ENCODE peak calls at places on chromosomes 12 and 14, in eight cellular contexts. J is heart right ventricle; S is HAP-1; N is AG08395; Q is activated effector memory CD4-positive, alpha-beta T cell treated with Interleukin-2 at 50 U/mL for 16 hours; U is stimulated activated CD4-positive, alpha-beta T cell treated with anti-CD3 and anti-CD28 coated beads, TNF-alpha, amount 100 ng/mL, for 4 hours; T is RPMI8226; R is SK-MEL-5. I is an unnamed sample.

GRCh38 chr12:123767613-123768012 is 5.5 kb downstream of the DNAH10 start:
- DNase-seq in J (no peak), S (no peak), N (no peak), Q (no peak), U (no peak), T (peak), R (no peak), I (no peak)

GRCh38 chr12:29990971-29991370 is 207.2 kb upstream of the TMTC1 start:
- DNase-seq in J (no peak), S (no peak), N (no peak), Q (no peak), U (no peak), T (no peak), R (no peak), I (no peak)

GRCh38 chr12:117236456-117237001 is 46.3 kb upstream of the FBXO21 start:
- DNase-seq in J (peak), S (peak), N (peak), Q (peak), U (peak), T (peak), R (peak), I (peak)

GRCh38 chr12:45214739-45215418 is 1.0 kb upstream of the ANO6 start:
- DNase-seq in J (no peak), S (no peak), N (no peak), Q (no peak), U (no peak), T (no peak), R (peak), I (no peak)

GRCh38 chr12:50504798-50505385 is at the start of gene DIP2B:
- DNase-seq in J (peak), S (peak), N (peak), Q (peak), U (peak), T (peak), R (peak), I (peak)

GRCh38 chr12:123971770-123972447 is 722 bp downstream of the CCDC92 start:
- DNase-seq in J (peak), S (peak), N (no peak), Q (peak), U (peak), T (peak), R (peak), I (no peak)

GRCh38 chr12:52312086-52312485 is 9.1 kb downstream of the KRT83 start:
- DNase-seq in J (no peak), S (no peak), N (no peak), Q (no peak), U (no peak), T (no peak), R (no peak), I (no peak)

GRCh38 chr12:5177096-5177495 is 133.4 kb downstream of the KCNA5 start:
- DNase-seq in J (no peak), S (no peak), N (no peak), Q (no peak), U (no peak), T (no peak), R (no peak), I (no peak)

GRCh38 chr12:19125325-19125724 is 4.2 kb upstream of the PLEKHA5 start:
- DNase-seq in J (no peak), S (no peak), N (peak), Q (no peak), U (no peak), T (no peak), R (no peak), I (no peak)

GRCh38 chr12:108641446-108642268 is 8.0 kb upstream of the SELPLG start:
- DNase-seq in J (no peak), S (no peak), N (no peak), Q (no peak), U (no peak), T (no peak), R (no peak), I (no peak)

GRCh38 chr12:89882051-89882450 is 173.4 kb upstream of the ATP2B1 start:
- DNase-seq in J (no peak), S (no peak), N (peak), Q (no peak), U (no peak), T (no peak), R (no peak), I (no peak)

GRCh38 chr14:104321151-104322130 is 183.1 kb downstream of the KIF26A start:
- DNase-seq in J (no peak), S (no peak), N (no peak), Q (no peak), U (no peak), T (no peak), R (no peak), I (no peak)

GRCh38 chr12:18411453-18411852 is 150.1 kb downstream of the PIK3C2G start:
- DNase-seq in J (no peak), S (no peak), N (no peak), Q (no peak), U (no peak), T (no peak), R (no peak), I (no peak)

GRCh38 chr12:10618338-10618987 is 5.1 kb upstream of the MAGOHB start:
- DNase-seq in J (no peak), S (no peak), N (peak), Q (no peak), U (no peak), T (no peak), R (no peak), I (no peak)

GRCh38 chr12:26614217-26614616 is 218.8 kb downstream of the ITPR2 start:
- DNase-seq in J (peak), S (peak), N (peak), Q (no peak), U (no peak), T (no peak), R (peak), I (no peak)

I was measured in NCI-H2107.